ENCODE peak calls at places on chromosomes 11 and 22, in nine cellular contexts. Y is upper lobe of left lung, Q is transverse colon, G is ovary, U is stomach, J is sigmoid colon, R is HepG2, H is A549, S is GM12878. E is an unnamed sample.

GRCh38 chr22:20652582-20652981 is 121.3 kb upstream of the SERPIND1 start:
- DNase-seq in Y (no peak), Q (no peak), G (no peak), U (no peak), J (no peak), R (no peak), H (no peak), S (no peak), E (peak)

GRCh38 chr11:48064306-48064705 is 83.9 kb downstream of the PTPRJ start:
- DNase-seq in Y (no peak), Q (no peak), G (no peak), U (no peak), J (no peak), R (no peak), H (no peak), S (no peak), E (no peak)

GRCh38 chr11:59901306-59901705 is 22.7 kb downstream of the OOSP3 start:
- DNase-seq in Y (no peak), Q (no peak), G (no peak), U (no peak), J (no peak), R (no peak), H (no peak), S (no peak), E (no peak)

GRCh38 chr11:114307524-114308203 is 11.5 kb downstream of the NNMT start:
- DNase-seq in Y (peak), Q (no peak), G (no peak), U (peak), J (peak), R (peak), H (no peak), S (no peak), E (peak)

GRCh38 chr22:36331912-36332622 is 55.7 kb downstream of the MYH9 start:
- DNase-seq in Y (peak), Q (peak), G (peak), U (peak), J (peak), R (no peak), H (peak), S (peak), E (no peak)

GRCh38 chr11:59957094-59957493 is 6.7 kb upstream of the OOSP4A start:
- DNase-seq in Y (no peak), Q (no peak), G (no peak), U (no peak), J (no peak), R (no peak), H (no peak), S (no peak), E (no peak)

GRCh38 chr11:36456136-36456535 is 53.9 kb downstream of the TRAF6 start:
- DNase-seq in Y (no peak), Q (no peak), G (no peak), U (no peak), J (no peak), R (no peak), H (no peak), S (no peak), E (no peak)

GRCh38 chr11:119759324-119759723 is 30.3 kb upstream of the NECTIN1 start:
- DNase-seq in Y (no peak), Q (no peak), G (no peak), U (no peak), J (no peak), R (no peak), H (no peak), S (no peak), E (no peak)

GRCh38 chr11:114261791-114262190 is 34.4 kb upstream of the NNMT start:
- DNase-seq in Y (no peak), Q (no peak), G (no peak), U (no peak), J (no peak), R (no peak), H (no peak), S (no peak), E (no peak)

GRCh38 chr11:62025429-62026105 is 58.1 kb upstream of the FTH1 start:
- DNase-seq in Y (peak), Q (peak), G (peak), U (peak), J (peak), R (peak), H (peak), S (peak), E (peak)
- H3K4me3 ChIP-seq in Y (no peak), Q (no peak), G (no peak), U (peak), J (no peak), R (peak), H (peak), S (peak), E (no peak)

DNA sequence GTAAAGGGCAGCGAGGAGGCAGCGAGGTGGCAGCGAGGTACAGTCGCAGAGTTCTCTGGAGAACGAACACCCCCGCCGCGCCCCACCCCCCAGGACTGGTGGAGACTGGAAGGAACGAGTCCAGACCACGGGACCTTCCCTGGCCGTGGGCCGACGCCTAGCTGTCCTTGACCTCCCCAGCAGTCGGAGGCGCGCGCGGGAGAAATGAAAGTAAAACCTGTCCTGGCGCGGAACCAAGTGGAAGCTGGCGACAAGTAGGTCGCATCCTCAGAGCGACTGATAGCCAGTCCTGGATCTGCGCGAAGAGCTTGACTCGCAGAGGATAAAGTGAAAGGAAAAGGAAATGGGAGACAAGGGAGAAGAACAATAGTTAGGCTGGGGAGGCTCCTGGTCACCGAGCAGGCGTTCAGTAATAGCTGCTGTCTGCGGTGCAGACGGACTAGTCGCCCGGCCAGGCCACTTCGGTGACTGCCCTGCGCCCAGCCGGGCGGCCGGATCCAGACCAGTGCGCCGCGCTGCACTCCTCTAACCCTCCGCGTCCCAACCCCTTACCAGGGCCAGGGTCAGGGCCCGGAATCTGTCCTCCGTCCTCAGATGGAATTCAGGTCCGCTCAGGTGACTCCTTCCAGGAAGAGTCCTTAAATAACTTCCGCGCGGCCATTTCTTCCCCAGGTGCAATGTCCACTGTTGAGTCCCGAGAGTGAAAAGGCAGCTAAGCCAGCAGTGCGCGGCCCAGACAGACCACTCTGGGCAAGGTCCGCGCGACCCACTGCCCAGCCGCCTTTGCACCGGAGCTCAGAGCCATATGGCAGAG is 1.9 kb upstream of the ADM start:
- DNase-seq in Y (peak), Q (peak), G (peak), U (peak), J (peak), R (peak), H (no peak), S (no peak), E (peak)
- TF ChIP-seq CTCF in Y (peak), Q (no peak), G (no peak), U (no peak), J (no peak), R (peak), H (no peak), S (no peak), E (no peak)

DNA sequence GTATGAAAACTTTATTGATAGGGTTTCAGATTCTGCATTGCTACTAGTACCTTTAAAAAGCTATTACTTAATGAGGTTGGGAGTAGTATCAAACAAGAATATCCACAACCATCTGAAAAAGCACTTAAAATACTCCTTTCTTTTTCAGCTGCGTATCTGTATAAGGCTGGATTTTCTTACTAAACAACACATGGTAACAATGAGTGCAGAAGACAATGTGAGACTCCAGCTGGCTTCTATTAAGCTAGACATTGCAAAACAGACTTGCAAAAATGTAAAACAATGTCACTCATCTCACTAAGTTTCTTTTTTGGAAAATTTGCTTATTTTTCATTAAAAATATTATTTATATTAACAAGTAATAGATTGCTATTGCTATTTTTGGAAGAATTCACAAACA is 132.6 kb downstream of the WNT11 start:
- DNase-seq in Y (no peak), Q (no peak), G (no peak), U (no peak), J (no peak), R (no peak), H (no peak), S (no peak), E (no peak)
- TF ChIP-seq EP300 in Y (no peak), Q (no peak), G (no peak), U (no peak), J (no peak), R (no peak), H (no peak), S (no peak), E (no peak)

DNA sequence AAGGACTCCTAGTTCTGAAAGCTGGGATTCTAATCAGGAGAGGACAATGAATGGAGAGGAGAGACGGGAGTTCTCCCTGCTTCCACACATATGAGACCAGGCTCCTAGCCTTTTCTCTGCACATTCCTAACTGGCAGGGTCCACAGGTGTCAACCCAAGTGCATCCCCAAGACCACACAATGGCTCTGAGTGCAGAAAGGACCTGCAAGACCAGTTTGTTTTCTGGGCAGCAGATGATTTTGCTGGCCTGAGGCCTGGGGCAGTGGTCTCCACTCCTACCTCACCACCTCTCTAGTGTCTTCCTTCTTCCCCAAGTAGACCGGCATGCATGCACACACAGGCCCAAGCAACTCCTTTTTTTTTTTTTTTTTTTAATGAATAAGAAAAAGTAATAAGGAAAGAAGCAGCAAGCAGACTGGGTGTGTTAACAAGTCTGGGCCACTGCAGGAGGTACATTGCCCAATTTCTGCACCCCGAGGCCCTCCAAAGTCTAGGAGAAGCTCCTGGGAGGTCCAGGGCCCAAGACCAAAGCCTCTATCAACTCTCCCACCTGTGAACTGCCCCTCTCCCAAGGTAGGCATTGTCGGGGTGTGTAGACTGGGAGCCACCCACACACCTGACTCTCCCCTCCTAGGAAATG is 1.2 kb upstream of the TSKU start:
- DNase-seq in Y (no peak), Q (peak), G (no peak), U (no peak), J (no peak), R (peak), H (no peak), S (no peak), E (no peak)
- H3K4me3 ChIP-seq in Y (peak), Q (peak), G (peak), U (peak), J (peak), R (peak), H (peak), S (no peak), E (peak)

DNA sequence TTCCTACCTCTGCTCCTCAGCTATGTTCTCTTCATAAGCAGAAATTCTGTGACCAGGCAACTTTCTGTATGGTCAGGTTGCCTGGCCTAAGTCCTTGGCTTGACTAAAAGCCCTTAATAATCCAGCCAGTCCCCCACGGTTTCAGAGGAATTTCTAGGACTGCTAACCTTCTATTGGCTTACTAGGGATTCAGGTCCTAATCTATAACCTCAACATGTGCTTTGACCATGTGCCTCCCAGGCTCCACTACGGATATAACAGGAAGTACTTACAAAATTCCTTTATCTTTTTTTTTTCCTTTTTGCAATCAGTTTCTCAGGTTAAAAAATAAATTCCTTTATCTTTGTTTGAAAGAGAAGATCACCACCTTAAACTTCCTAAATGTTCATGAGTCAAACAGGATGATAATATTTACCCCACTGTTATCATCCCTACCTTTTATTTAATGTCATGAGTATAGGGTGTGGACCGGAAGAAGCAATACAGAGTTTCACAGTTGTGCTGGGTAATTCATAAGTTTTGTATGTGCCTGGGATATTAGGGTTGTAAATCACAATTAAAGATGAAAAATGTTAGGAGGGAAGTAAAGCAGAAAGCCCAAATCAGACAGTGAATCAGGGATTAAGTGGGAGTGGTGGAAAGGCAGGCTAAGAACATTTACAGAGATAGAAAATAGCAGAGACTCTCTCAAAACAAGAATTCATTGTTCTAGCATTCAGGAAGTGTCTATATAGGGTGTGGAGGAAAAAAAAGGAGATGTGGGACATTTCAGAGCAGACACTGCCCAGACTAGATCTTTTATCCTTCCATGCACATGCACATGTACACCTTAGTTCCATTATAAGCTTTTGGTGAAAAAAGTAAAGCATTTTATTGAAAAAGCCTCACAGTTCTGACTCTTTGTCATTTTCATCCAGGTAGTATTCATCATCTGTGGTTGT is 10.7 kb upstream of the POGLUT3 start:
- DNase-seq in Y (no peak), Q (no peak), G (no peak), U (no peak), J (no peak), R (no peak), H (no peak), S (no peak), E (no peak)
- TF ChIP-seq CTCF in Y (no peak), Q (no peak), G (no peak), U (no peak), J (no peak), R (no peak), H (no peak), S (no peak), E (no peak)

DNA sequence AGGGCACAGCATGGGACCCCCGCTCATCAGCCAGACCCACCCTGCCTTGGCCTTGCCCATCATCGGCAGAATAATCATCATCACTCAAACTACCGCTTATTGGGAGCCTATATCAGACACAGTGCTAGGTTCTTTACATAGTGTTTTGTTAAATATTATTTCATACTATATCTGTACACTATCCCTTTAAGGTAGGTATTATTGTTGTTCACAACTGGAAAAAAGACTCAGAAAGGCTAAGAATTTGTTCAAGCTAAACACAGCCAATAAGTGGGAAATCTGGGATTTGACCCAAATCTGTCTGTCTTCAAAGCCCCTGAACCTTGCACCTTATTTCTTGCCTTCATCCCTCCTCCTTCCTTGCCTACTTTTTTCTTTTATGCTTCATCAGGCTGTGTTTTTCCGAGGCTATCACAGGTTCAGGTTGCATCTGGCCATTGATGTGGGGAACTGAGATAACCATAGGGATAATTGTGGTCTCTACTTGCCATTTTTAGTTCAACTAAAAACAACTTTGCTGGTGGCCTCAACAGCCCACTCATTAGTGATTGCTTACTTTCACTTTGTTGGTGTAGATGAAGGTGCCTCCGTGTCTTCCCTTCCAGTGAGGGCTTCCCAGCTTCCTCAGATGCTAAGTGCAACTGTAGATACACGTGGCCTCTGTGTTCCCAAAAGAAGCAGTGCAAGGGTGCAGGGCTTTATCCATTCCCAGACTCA is 35.2 kb downstream of the KCNJ1 start:
- DNase-seq in Y (no peak), Q (no peak), G (no peak), U (no peak), J (no peak), R (no peak), H (no peak), S (peak), E (no peak)
- TF ChIP-seq EP300 in Y (no peak), Q (no peak), G (no peak), U (no peak), J (no peak), R (no peak), H (no peak), S (peak), E (no peak)

DNA sequence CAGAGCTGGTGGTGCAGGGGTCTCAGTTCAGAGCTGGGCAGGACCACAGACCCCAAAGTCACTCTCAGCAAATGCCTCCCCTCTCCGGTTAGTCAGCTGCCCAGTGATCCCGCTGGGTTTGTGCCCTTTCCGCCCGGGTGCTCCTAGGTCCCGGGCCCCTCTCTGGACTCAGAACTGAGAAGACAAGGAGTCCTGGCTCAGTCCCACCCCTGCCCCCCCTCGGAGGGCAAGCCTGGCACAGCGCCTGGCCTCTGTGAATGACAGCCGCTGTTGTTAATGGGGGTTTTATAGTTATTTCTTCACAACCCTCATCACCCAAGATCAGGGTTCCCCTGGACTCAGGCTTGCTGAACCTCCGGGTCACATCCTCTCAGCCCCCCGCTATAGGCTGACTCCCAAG is 47.6 kb downstream of the ELFN2 start:
- DNase-seq in Y (no peak), Q (no peak), G (no peak), U (no peak), J (no peak), R (no peak), H (no peak), S (no peak), E (no peak)
- H3K4me3 ChIP-seq in Y (no peak), Q (no peak), G (no peak), U (no peak), J (no peak), R (no peak), H (no peak), S (no peak), E (no peak)

GRCh38 chr11:73284106-73284505 is 12.0 kb downstream of the P2RY6 start:
- DNase-seq in Y (no peak), Q (no peak), G (peak), U (no peak), J (peak), R (no peak), H (no peak), S (no peak), E (no peak)

GRCh38 chr11:73285721-73286120 is 13.6 kb downstream of the P2RY6 start:
- DNase-seq in Y (no peak), Q (no peak), G (peak), U (no peak), J (no peak), R (no peak), H (no peak), S (no peak), E (no peak)

GRCh38 chr11:73288197-73288872 is 16.2 kb downstream of the P2RY6 start:
- DNase-seq in Y (no peak), Q (no peak), G (no peak), U (no peak), J (no peak), R (no peak), H (no peak), S (no peak), E (no peak)

GRCh38 chr11:73287400-73288101 is 15.4 kb downstream of the P2RY6 start:
- DNase-seq in Y (no peak), Q (no peak), G (no peak), U (no peak), J (no peak), R (no peak), H (no peak), S (no peak), E (no peak)

GRCh38 chr11:73286240-73286810 is 14.2 kb downstream of the P2RY6 start:
- DNase-seq in Y (no peak), Q (no peak), G (peak), U (no peak), J (no peak), R (no peak), H (no peak), S (no peak), E (no peak)
- TF ChIP-seq CTCF in Y (no peak), Q (no peak), G (no peak), U (no peak), J (no peak), R (no peak), H (no peak), S (no peak), E (no peak)

GRCh38 chr22:41021655-41022454 is 70.5 kb upstream of the EP300 start:
- DNase-seq in Y (peak), Q (peak), G (peak), U (peak), J (peak), R (peak), H (peak), S (no peak), E (no peak)
- TF ChIP-seq EP300 in Y (no peak), Q (no peak), G (no peak), U (no peak), J (no peak), R (no peak), H (no peak), S (no peak), E (no peak)

E was measured in esophagus muscularis mucosa.